ENCODE peak calls at places on chromosomes 7 and 10, in five cellular contexts. One of them, this sample, is unnamed.

GRCh38 chr10:70991140-70992124 is 103.1 kb upstream of the PCBD1 start:
- ATAC-seq in right cardiac atrium: no peak
- ATAC-seq in Right ventricle myocardium inferior: no peak
- ATAC-seq in heart right ventricle: no peak
- ATAC-seq in mucosa of descending colon: no peak
- ATAC-seq in this sample: no peak

GRCh38 chr7:108124820-108125219 is 5.3 kb downstream of the LAMB4 start:
- ATAC-seq in right cardiac atrium: no peak
- ATAC-seq in Right ventricle myocardium inferior: no peak
- ATAC-seq in heart right ventricle: no peak
- ATAC-seq in mucosa of descending colon: no peak
- ATAC-seq in this sample: no peak

GRCh38 chr7:30463400-30464145 is 15.0 kb downstream of the NOD1 start:
- ATAC-seq in right cardiac atrium: no peak
- ATAC-seq in Right ventricle myocardium inferior: no peak
- ATAC-seq in heart right ventricle: no peak
- ATAC-seq in mucosa of descending colon: no peak
- ATAC-seq in this sample: no peak

GRCh38 chr7:151769189-151769821 is 107.6 kb downstream of the PRKAG2 start:
- ATAC-seq in right cardiac atrium: no peak
- ATAC-seq in Right ventricle myocardium inferior: no peak
- ATAC-seq in heart right ventricle: no peak
- ATAC-seq in mucosa of descending colon: peak; percentile 60
- ATAC-seq in this sample: no peak

GRCh38 chr10:58746470-58747185 is 234.0 kb downstream of the BICC1 start:
- ATAC-seq in right cardiac atrium: peak; percentile 77
- ATAC-seq in Right ventricle myocardium inferior: no peak
- ATAC-seq in heart right ventricle: no peak
- ATAC-seq in mucosa of descending colon: no peak
- ATAC-seq in this sample: no peak

GRCh38 chr10:86941991-86942421 is 15.4 kb downstream of the MMRN2 start:
- ATAC-seq in right cardiac atrium: no peak
- ATAC-seq in Right ventricle myocardium inferior: no peak
- ATAC-seq in heart right ventricle: no peak
- ATAC-seq in mucosa of descending colon: peak; percentile 34
- ATAC-seq in this sample: no peak

GRCh38 chr10:129626309-129626708 is 159.3 kb downstream of the MGMT start:
- ATAC-seq in right cardiac atrium: peak; percentile 30
- ATAC-seq in Right ventricle myocardium inferior: no peak
- ATAC-seq in heart right ventricle: no peak
- ATAC-seq in mucosa of descending colon: no peak
- ATAC-seq in this sample: no peak

GRCh38 chr10:116521424-116522305 is 24.1 kb upstream of the PNLIP start:
- ATAC-seq in right cardiac atrium: no peak
- ATAC-seq in Right ventricle myocardium inferior: no peak
- ATAC-seq in heart right ventricle: no peak
- ATAC-seq in mucosa of descending colon: peak; percentile 46
- ATAC-seq in this sample: no peak

GRCh38 chr7:141688038-141688437 is 13.9 kb downstream of the DENND11 start:
- ATAC-seq in right cardiac atrium: no peak
- ATAC-seq in Right ventricle myocardium inferior: no peak
- ATAC-seq in heart right ventricle: no peak
- ATAC-seq in mucosa of descending colon: no peak
- ATAC-seq in this sample: no peak

GRCh38 chr7:468681-469590 is 50.7 kb downstream of the PDGFA start:
- ATAC-seq in right cardiac atrium: no peak
- ATAC-seq in Right ventricle myocardium inferior: no peak
- ATAC-seq in heart right ventricle: no peak
- ATAC-seq in mucosa of descending colon: no peak
- ATAC-seq in this sample: no peak

GRCh38 chr10:13184726-13185514 is 23.6 kb downstream of the MCM10 start:
- ATAC-seq in right cardiac atrium: no peak
- ATAC-seq in Right ventricle myocardium inferior: no peak
- ATAC-seq in heart right ventricle: no peak
- ATAC-seq in mucosa of descending colon: no peak
- ATAC-seq in this sample: peak; percentile 25

GRCh38 chr10:48574817-48575380 is 30.0 kb downstream of the ARHGAP22 start:
- ATAC-seq in right cardiac atrium: no peak
- ATAC-seq in Right ventricle myocardium inferior: no peak
- ATAC-seq in heart right ventricle: no peak
- ATAC-seq in mucosa of descending colon: no peak
- ATAC-seq in this sample: no peak

GRCh38 chr7:48052748-48053147 is 17.4 kb downstream of the C7orf57 start:
- ATAC-seq in right cardiac atrium: no peak
- ATAC-seq in Right ventricle myocardium inferior: no peak
- ATAC-seq in heart right ventricle: no peak
- ATAC-seq in mucosa of descending colon: peak; percentile 27
- ATAC-seq in this sample: no peak

GRCh38 chr10:563827-564226 is 125.6 kb downstream of the DIP2C start:
- ATAC-seq in right cardiac atrium: no peak
- ATAC-seq in Right ventricle myocardium inferior: no peak
- ATAC-seq in heart right ventricle: no peak
- ATAC-seq in mucosa of descending colon: no peak
- ATAC-seq in this sample: no peak

GRCh38 chr10:70283445-70284399 is at the start of gene NPFFR1:
- ATAC-seq in right cardiac atrium: peak; percentile 66
- ATAC-seq in Right ventricle myocardium inferior: peak; percentile 59
- ATAC-seq in heart right ventricle: peak; percentile 42
- ATAC-seq in mucosa of descending colon: no peak
- ATAC-seq in this sample: peak; percentile 34

GRCh38 chr7:121336579-121336978 is 7.8 kb downstream of the WNT16 start:
- ATAC-seq in right cardiac atrium: no peak
- ATAC-seq in Right ventricle myocardium inferior: no peak
- ATAC-seq in heart right ventricle: no peak
- ATAC-seq in mucosa of descending colon: no peak
- ATAC-seq in this sample: no peak

GRCh38 chr7:2383543-2384274 is 19.7 kb upstream of the CHST12 start:
- ATAC-seq in right cardiac atrium: no peak
- ATAC-seq in Right ventricle myocardium inferior: peak; percentile 18
- ATAC-seq in heart right ventricle: no peak
- ATAC-seq in mucosa of descending colon: peak; percentile 10
- ATAC-seq in this sample: no peak

GRCh38 chr10:132706701-132707100 is 79.2 kb downstream of the NKX6-2 start:
- ATAC-seq in right cardiac atrium: no peak
- ATAC-seq in Right ventricle myocardium inferior: no peak
- ATAC-seq in heart right ventricle: no peak
- ATAC-seq in mucosa of descending colon: peak; percentile 20
- ATAC-seq in this sample: no peak

GRCh38 chr10:72846225-72846624 is 47.3 kb upstream of the OIT3 start:
- ATAC-seq in right cardiac atrium: no peak
- ATAC-seq in Right ventricle myocardium inferior: no peak
- ATAC-seq in heart right ventricle: no peak
- ATAC-seq in mucosa of descending colon: no peak
- ATAC-seq in this sample: no peak

GRCh38 chr7:142759433-142759832 is 10.2 kb downstream of the PRSS1 start:
- ATAC-seq in right cardiac atrium: no peak
- ATAC-seq in Right ventricle myocardium inferior: no peak
- ATAC-seq in heart right ventricle: no peak
- ATAC-seq in mucosa of descending colon: no peak
- ATAC-seq in this sample: no peak

GRCh38 chr7:11935905-11936304 is 103.9 kb upstream of the THSD7A start:
- ATAC-seq in right cardiac atrium: no peak
- ATAC-seq in Right ventricle myocardium inferior: no peak
- ATAC-seq in heart right ventricle: no peak
- ATAC-seq in mucosa of descending colon: no peak
- ATAC-seq in this sample: no peak

GRCh38 chr7:80642871-80643270 is 4.4 kb downstream of the CD36 start:
- ATAC-seq in right cardiac atrium: peak; percentile 40
- ATAC-seq in Right ventricle myocardium inferior: no peak
- ATAC-seq in heart right ventricle: peak; percentile 47
- ATAC-seq in mucosa of descending colon: no peak
- ATAC-seq in this sample: no peak

GRCh38 chr7:114922652-114923402 is 933 bp downstream of the MDFIC start:
- ATAC-seq in right cardiac atrium: peak; percentile 77
- ATAC-seq in Right ventricle myocardium inferior: peak; percentile 75
- ATAC-seq in heart right ventricle: peak; percentile 58
- ATAC-seq in mucosa of descending colon: peak; percentile 71
- ATAC-seq in this sample: peak; percentile 60

GRCh38 chr7:66189695-66190503 is 15.2 kb upstream of the TPST1 start:
- ATAC-seq in right cardiac atrium: peak; percentile 41
- ATAC-seq in Right ventricle myocardium inferior: no peak
- ATAC-seq in heart right ventricle: no peak
- ATAC-seq in mucosa of descending colon: no peak
- ATAC-seq in this sample: no peak

GRCh38 chr10:89478739-89479116 is 56.7 kb downstream of the SLC16A12 start:
- ATAC-seq in right cardiac atrium: peak; percentile 50
- ATAC-seq in Right ventricle myocardium inferior: peak; percentile 45
- ATAC-seq in heart right ventricle: peak; percentile 35
- ATAC-seq in mucosa of descending colon: no peak
- ATAC-seq in this sample: peak; percentile 5

GRCh38 chr7:75565129-75565528 is 73.0 kb downstream of the SPDYE5 start:
- ATAC-seq in right cardiac atrium: peak; percentile 68
- ATAC-seq in Right ventricle myocardium inferior: peak; percentile 23
- ATAC-seq in heart right ventricle: peak; percentile 84
- ATAC-seq in mucosa of descending colon: peak; percentile 33
- ATAC-seq in this sample: peak; percentile 53

GRCh38 chr7:32515890-32516550 is 20.7 kb downstream of the AVL9 start:
- ATAC-seq in right cardiac atrium: no peak
- ATAC-seq in Right ventricle myocardium inferior: no peak
- ATAC-seq in heart right ventricle: no peak
- ATAC-seq in mucosa of descending colon: peak; percentile 82
- ATAC-seq in this sample: no peak

GRCh38 chr10:82377608-82378007 is 502.6 kb downstream of the NRG3 start:
- ATAC-seq in right cardiac atrium: no peak
- ATAC-seq in Right ventricle myocardium inferior: no peak
- ATAC-seq in heart right ventricle: no peak
- ATAC-seq in mucosa of descending colon: no peak
- ATAC-seq in this sample: no peak

GRCh38 chr10:46006219-46006618 is 24.2 kb downstream of the NCOA4 start:
- ATAC-seq in right cardiac atrium: no peak
- ATAC-seq in Right ventricle myocardium inferior: no peak
- ATAC-seq in heart right ventricle: no peak
- ATAC-seq in mucosa of descending colon: no peak
- ATAC-seq in this sample: no peak

GRCh38 chr7:26180792-26181198 is 19.8 kb downstream of the HNRNPA2B1 start:
- ATAC-seq in right cardiac atrium: peak; percentile 50
- ATAC-seq in Right ventricle myocardium inferior: peak; percentile 15
- ATAC-seq in heart right ventricle: peak; percentile 32
- ATAC-seq in mucosa of descending colon: peak; percentile 14
- ATAC-seq in this sample: no peak

This sample was measured in gastroesophageal sphincter.